ENCODE peak calls at places on chromosomes 11 and 22, in six cellular contexts. O is neuronal stem cell, I is IMR-90, S is mesenchymal stem cell, H is H1, L is H9. D is an unnamed sample.

GRCh38 chr22:46424496-46424895 is 89.0 kb downstream of the TRMU start:
- DNase-seq in O (no peak), I (no peak), S (no peak), L (no peak), H (no peak), D (no peak)

GRCh38 chr11:95264881-95265280 is 33.9 kb upstream of the SESN3 start:
- DNase-seq in I (no peak), H (no peak), L (no peak), O (no peak), S (no peak), D (no peak)

GRCh38 chr22:30511109-30511508 is 5.6 kb upstream of the SEC14L4 start:
- DNase-seq in H (no peak), L (peak; percentile 13), S (no peak), O (no peak), I (no peak), D (no peak)

GRCh38 chr11:19816817-19817216 is 104.2 kb downstream of the NAV2 start:
- DNase-seq in S (no peak), H (no peak), O (no peak), L (peak; percentile 53), I (no peak), D (peak; percentile 51)

GRCh38 chr11:41947392-41947791 is 487.9 kb upstream of the LRRC4C start:
- DNase-seq in S (no peak), I (no peak), O (no peak), L (no peak), H (no peak), D (no peak)

GRCh38 chr11:60428517-60428916 is 855 bp upstream of the MS4A5 start:
- DNase-seq in O (no peak), I (no peak), H (no peak), L (no peak), S (no peak), D (peak; percentile 1)

GRCh38 chr11:67463680-67464410 is 5.2 kb downstream of the TMEM134 start:
- DNase-seq in H (no peak), L (peak; percentile 63), S (peak; percentile 43), I (no peak), O (no peak), D (no peak)

GRCh38 chr11:102868359-102868758 is 6.4 kb downstream of the MMP12 start:
- DNase-seq in I (peak; percentile 44), H (no peak), S (peak; percentile 60), L (no peak), O (no peak), D (no peak)

GRCh38 chr11:83192846-83193245 is 666 bp upstream of the ANKRD42 start:
- DNase-seq in H (no peak), O (no peak), S (no peak), I (no peak), L (no peak), D (no peak)

GRCh38 chr11:77547863-77548551 is 41.7 kb upstream of the AQP11 start:
- DNase-seq in H (no peak), L (peak; percentile 80), S (peak; percentile 71), I (peak; percentile 79), O (peak; percentile 56), D (peak; percentile 71)

GRCh38 chr11:102495161-102496042 is 35.1 kb downstream of the MMP7 start:
- DNase-seq in S (peak; percentile 85), H (peak; percentile 63), O (peak; percentile 78), I (peak; percentile 88), L (peak; percentile 68), D (peak; percentile 86)

GRCh38 chr11:68798221-68798813 is 43.4 kb downstream of the CPT1A start:
- DNase-seq in L (peak; percentile 77), O (peak; percentile 62), I (no peak), H (peak; percentile 89), S (peak; percentile 22), D (peak; percentile 68)

GRCh38 chr11:116357769-116358544 is 414.8 kb downstream of the BUD13 start:
- DNase-seq in H (peak; percentile 88), L (peak; percentile 93), S (no peak), I (no peak), O (peak; percentile 81), D (peak; percentile 92)

GRCh38 chr11:19453893-19454292 is 213.1 kb upstream of the E2F8 start:
- DNase-seq in L (no peak), I (peak; percentile 5), S (no peak), H (no peak), O (no peak), D (no peak)

GRCh38 chr22:38419121-38419863 is 35.7 kb downstream of the KCNJ4 start:
- DNase-seq in S (no peak), I (no peak), H (no peak), O (no peak), L (peak; percentile 32), D (no peak)

GRCh38 chr11:29017941-29018340 is 909.8 kb downstream of the METTL15 start:
- DNase-seq in H (no peak), L (no peak), O (no peak), I (no peak), S (no peak), D (no peak)

GRCh38 chr11:130861283-130861682 is 55.0 kb downstream of the SNX19 start:
- DNase-seq in H (no peak), O (no peak), I (no peak), S (no peak), L (no peak), D (no peak)

GRCh38 chr11:133040289-133040893 is 491.9 kb downstream of the OPCML start:
- DNase-seq in O (no peak), L (no peak), I (peak; percentile 3), S (no peak), H (no peak), D (peak; percentile 95)

GRCh38 chr22:42408276-42408675 is 23.9 kb downstream of the NFAM1 start:
- DNase-seq in I (no peak), H (no peak), S (no peak), L (no peak), O (no peak), D (no peak)

GRCh38 chr11:46342237-46342636 is 5.0 kb upstream of the DGKZ start:
- DNase-seq in I (no peak), S (peak; percentile 42), H (no peak), O (no peak), L (peak; percentile 69), D (peak; percentile 80)

GRCh38 chr22:21984793-21985192 is 2.2 kb upstream of the TOP3B start:
- DNase-seq in L (peak; percentile 83), H (peak; percentile 78), I (peak; percentile 40), S (peak; percentile 8), O (peak; percentile 31), D (peak; percentile 81)

GRCh38 chr11:43947003-43947500 is 4.6 kb downstream of the C11orf96 start:
- DNase-seq in L (peak; percentile 71), S (peak; percentile 88), H (no peak), I (peak; percentile 47), O (no peak), D (peak; percentile 83)

GRCh38 chr11:38256436-38256835 is 1658.4 kb upstream of the RAG2 start:
- DNase-seq in H (no peak), L (no peak), I (no peak), O (no peak), S (no peak), D (peak; percentile 21)

GRCh38 chr11:13104619-13105236 is 95.6 kb downstream of the RASSF10 start:
- DNase-seq in O (no peak), S (no peak), L (no peak), H (no peak), I (no peak), D (no peak)
- H3K4me2 ChIP-seq in O (no peak overlapping the region), S (no peak overlapping the region), L (no peak overlapping the region), H (no peak overlapping the region), I (no peak overlapping the region), D (no peak overlapping the region)

GRCh38 chr22:25410849-25411248 is 153.6 kb upstream of the GRK3 start:
- DNase-seq in H (no peak), L (no peak), S (no peak), I (no peak), O (no peak), D (no peak)
- H2BK15ac ChIP-seq in H (no peak overlapping the region), L (no peak overlapping the region), S (no peak overlapping the region), I (no peak overlapping the region), O (no peak overlapping the region), D (no peak overlapping the region)

DNA sequence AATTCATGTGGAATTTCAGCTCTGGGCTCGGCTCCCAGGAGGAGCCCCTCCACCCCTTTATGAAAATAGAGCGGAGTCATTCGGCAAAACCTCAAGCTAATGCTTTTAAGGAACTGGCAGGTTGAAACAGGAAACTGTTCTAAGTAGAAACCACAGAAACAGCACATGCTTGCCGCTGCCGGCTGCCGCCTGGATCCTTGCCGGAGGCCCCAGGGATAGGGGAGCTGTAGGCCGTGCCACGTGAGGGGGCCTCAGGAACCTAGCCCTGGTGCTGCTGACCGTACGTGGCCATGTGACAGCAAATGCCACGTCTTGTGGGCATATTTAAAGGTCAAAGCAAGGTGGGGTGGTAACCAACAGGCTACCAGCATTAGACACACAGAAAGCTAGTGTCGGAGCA is 77.9 kb upstream of the TIMP3 start:
- DNase-seq in O (no peak), H (no peak), S (peak; percentile 82), L (no peak), I (peak; percentile 96), D (no peak)
- H3K4me2 ChIP-seq in O (no peak overlapping the region), H (no peak overlapping the region), S (no peak overlapping the region), L (no peak overlapping the region), I (no peak overlapping the region), D (no peak overlapping the region)

DNA sequence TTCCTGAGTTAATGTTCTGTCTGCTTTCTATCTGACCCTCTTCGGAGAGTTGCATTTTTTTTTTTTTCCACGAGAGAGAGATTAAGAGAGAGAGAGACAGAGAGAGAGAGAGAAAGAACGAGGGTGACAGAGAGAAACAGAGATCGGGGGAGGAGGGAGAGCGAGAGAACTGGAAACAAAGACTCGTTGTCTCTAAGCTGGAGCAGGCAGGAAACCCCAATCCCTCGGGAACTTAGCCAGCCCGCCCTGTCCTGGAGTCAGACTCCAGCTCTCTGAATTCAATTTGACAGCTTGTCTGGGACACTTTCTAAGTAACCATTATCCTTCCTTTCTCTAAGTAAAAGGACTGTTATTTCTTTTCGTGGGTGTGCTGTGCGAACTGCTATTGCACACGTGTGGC is 76.9 kb downstream of the KCNJ1 start:
- DNase-seq in I (peak; percentile 70), L (no peak), O (no peak), S (peak; percentile 53), H (no peak), D (no peak)
- H2BK15ac ChIP-seq in I (no peak overlapping the region), L (no peak overlapping the region), O (no peak overlapping the region), S (no peak overlapping the region), H (peak overlapping the region; percentile 72), D (no peak overlapping the region)

GRCh38 chr11:86799680-86800075 is 664 bp upstream of the PRSS23 start:
- DNase-seq in S (peak; percentile 67), H (no peak), O (no peak), L (peak; percentile 52), I (no peak), D (peak; percentile 50)
- H3K4me2 ChIP-seq in S (peak overlapping the region; percentile 64), H (peak overlapping the region; percentile 99), O (peak overlapping the region; percentile 75), L (peak overlapping the region; percentile 83), I (peak overlapping the region; percentile 58), D (peak overlapping the region; percentile 30)

GRCh38 chr11:70546179-70546940 is 148.0 kb downstream of the CTTN start:
- DNase-seq in O (no peak), S (no peak), I (no peak), H (no peak), L (no peak), D (no peak)

GRCh38 chr11:70545626-70545945 is 147.3 kb downstream of the CTTN start:
- DNase-seq in H (no peak), S (no peak), I (no peak), O (no peak), L (no peak), D (no peak)

GRCh38 chr11:70544067-70544773 is 145.9 kb downstream of the CTTN start:
- DNase-seq in L (no peak), H (no peak), O (no peak), I (no peak), S (no peak), D (no peak)

GRCh38 chr11:70543611-70544010 is 145.3 kb downstream of the CTTN start:
- DNase-seq in I (no peak), S (no peak), H (no peak), L (no peak), O (no peak), D (no peak)

GRCh38 chr11:70544774-70545625 is 146.7 kb downstream of the CTTN start:
- DNase-seq in S (peak; percentile 22), H (no peak), L (peak; percentile 79), O (peak; percentile 65), I (peak; percentile 23), D (peak; percentile 69)
- H2BK15ac ChIP-seq in S (no peak overlapping the region), H (no peak overlapping the region), L (no peak overlapping the region), O (peak overlapping the region; percentile 94), I (no peak overlapping the region), D (no peak overlapping the region)

D was measured in mesendoderm.